ENCODE peak calls at places on chromosomes 12 and 14, in four cellular contexts. F is stimulated activated CD8-positive, alpha-beta memory T cell treated with anti-CD3 and anti-CD28 coated beads, Interleukin-4, amount 100 ng/mL, for 24 hours; K is AG20443; O is ureter. T is an unnamed sample.
A peak's percentile ranks its signal among the peaks of the same experiment; 100 is the strongest.

GRCh38 chr12:80937391-80938238 is at the start of gene LIN7A:
- DNase-seq in F (no peak), O (peak; percentile 42), K (peak; percentile 61), T (peak; percentile 3)

GRCh38 chr12:105935106-105935505 is 203.6 kb downstream of the NUAK1 start:
- DNase-seq in O (no peak), F (no peak), K (no peak), T (no peak)

GRCh38 chr12:74602881-74603523 is 65.4 kb downstream of the ATXN7L3B start:
- DNase-seq in K (no peak), F (no peak), O (no peak), T (no peak)

GRCh38 chr14:99605299-99605961 is 1.4 kb upstream of the CCDC85C start:
- DNase-seq in F (peak; percentile 66), K (peak; percentile 85), O (peak; percentile 67), T (peak; percentile 71)

GRCh38 chr12:122517877-122518276 is 8.9 kb downstream of the RSRC2 start:
- DNase-seq in O (no peak), F (no peak), K (peak; percentile 58), T (peak; percentile 94)

GRCh38 chr14:102323102-102323501 is 3.6 kb downstream of the ZNF839 start:
- DNase-seq in O (peak; percentile 59), F (no peak), K (peak; percentile 73), T (peak; percentile 78)

GRCh38 chr14:60637490-60638452 is 11.5 kb downstream of the SIX1 start:
- DNase-seq in O (no peak), F (no peak), K (peak; percentile 72), T (no peak)

GRCh38 chr12:104669057-104669770 is 212.5 kb downstream of the CHST11 start:
- DNase-seq in O (peak; percentile 73), K (no peak), F (no peak), T (no peak)

GRCh38 chr14:104684449-104684821 is 5.0 kb upstream of the INF2 start:
- DNase-seq in K (no peak), F (no peak), O (no peak), T (no peak)

T was measured in HFFc6.